ENCODE peak calls at places on chromosome 16, in four cellular contexts. U is KBM-7, P is IMR-90, V is NCI-H748 treated with DMSO at 0.1 percent for 48 hours. K is an unnamed sample.

GRCh38 chr16:14486520-14487303 is 143.3 kb downstream of the PARN start:
- DNase-seq in V (no peak), P (peak), U (peak), K (peak)

GRCh38 chr16:11871193-11871592 is 19.9 kb upstream of the RSL1D1 start:
- DNase-seq in U (peak), P (peak), V (no peak), K (no peak)

GRCh38 chr16:85989863-85990643 is 91.1 kb downstream of the IRF8 start:
- DNase-seq in P (no peak), U (no peak), V (no peak), K (no peak)

GRCh38 chr16:8867483-8868271 is 1.1 kb downstream of the CARHSP1 start:
- DNase-seq in V (peak), U (no peak), P (no peak), K (peak)

GRCh38 chr16:31298958-31299357 is 39.2 kb downstream of the ITGAM start:
- DNase-seq in P (no peak), V (no peak), U (peak), K (no peak)

GRCh38 chr16:25027781-25028180 is 12.6 kb upstream of the ARHGAP17 start:
- DNase-seq in U (no peak), P (no peak), V (no peak), K (no peak)

GRCh38 chr16:58118801-58119508 is 10.2 kb downstream of the CFAP20 start:
- DNase-seq in U (no peak), P (peak), V (no peak), K (no peak)

GRCh38 chr16:54501797-54502196 is 215.2 kb upstream of the IRX3 start:
- DNase-seq in V (no peak), P (no peak), U (no peak), K (no peak)

GRCh38 chr16:89471225-89471624 is 19.1 kb downstream of the ANKRD11 start:
- DNase-seq in V (no peak), U (no peak), P (peak), K (no peak)

GRCh38 chr16:89026121-89026612 is 49.2 kb upstream of the CBFA2T3 start:
- DNase-seq in V (no peak), P (no peak), U (peak), K (peak)

GRCh38 chr16:84599528-84600202 is 18.2 kb downstream of the COTL1 start:
- DNase-seq in U (peak), V (no peak), P (peak), K (peak)

GRCh38 chr16:68227183-68227793 is 8.6 kb downstream of the ESRP2 start:
- DNase-seq in U (peak), P (no peak), V (no peak), K (no peak)

GRCh38 chr16:47774661-47775060 is 313.5 kb downstream of the PHKB start:
- DNase-seq in P (peak), U (no peak), V (no peak), K (no peak)

GRCh38 chr16:2471016-2471652 is at the start of gene NTN3:
- DNase-seq in P (no peak), V (no peak), U (no peak), K (no peak)

GRCh38 chr16:66905633-66906539 is 12.8 kb downstream of the CDH16 start:
- DNase-seq in U (peak), P (no peak), V (peak), K (peak)

GRCh38 chr16:86772671-86773338 is 194.5 kb downstream of the FOXL1 start:
- DNase-seq in P (peak), V (no peak), U (no peak), K (no peak)

GRCh38 chr16:69535123-69536050 is 30.4 kb upstream of the NFAT5 start:
- DNase-seq in U (no peak), P (peak), V (no peak), K (no peak)

GRCh38 chr16:49912688-49913087 is 56.8 kb upstream of the ZNF423 start:
- DNase-seq in V (no peak), P (no peak), U (no peak), K (no peak)

GRCh38 chr16:85144026-85144915 is 32.0 kb upstream of the CIBAR2 start:
- DNase-seq in U (no peak), V (no peak), P (no peak), K (no peak)

GRCh38 chr16:65306313-65306712 is 184.4 kb upstream of the CDH11 start:
- DNase-seq in V (no peak), U (no peak), P (no peak), K (no peak)

GRCh38 chr16:52434224-52434623 is 112.7 kb downstream of the TOX3 start:
- DNase-seq in U (no peak), V (no peak), P (no peak), K (no peak)

GRCh38 chr16:50304467-50305440 is 38.4 kb downstream of the ADCY7 start:
- DNase-seq in U (no peak), V (no peak), P (no peak), K (no peak)

GRCh38 chr16:83400234-83400633 is 407.5 kb upstream of the HSBP1 start:
- DNase-seq in V (no peak), P (no peak), U (no peak), K (no peak)

GRCh38 chr16:15507299-15507958 is 73.0 kb downstream of the BMERB1 start:
- DNase-seq in U (no peak), V (no peak), P (peak), K (peak)

GRCh38 chr16:21264226-21265036 is 13.7 kb downstream of the CRYM start:
- DNase-seq in V (no peak), P (no peak), U (no peak), K (peak)

GRCh38 chr16:88375236-88376052 is 7.3 kb upstream of the ZNF469 start:
- DNase-seq in U (no peak), P (no peak), V (no peak), K (peak)

K was measured in left cardiac atrium.